ENCODE peak calls at places on chromosomes 1 and 21, in six cellular contexts. V is K562, L is stomach, K is A549, N is suprapubic skin, E is ovary. Y is an unnamed sample.
A peak's percentile ranks its signal among the peaks of the same experiment; 100 is the strongest.

GRCh38 chr1:101291562-101292035 is 54.8 kb downstream of the S1PR1 start:
- DNase-seq in V (no peak), L (no peak), K (no peak), N (no peak), E (no peak), Y (peak; percentile 55)

GRCh38 chr1:155938220-155938627 is 3.2 kb upstream of the RXFP4 start:
- DNase-seq in V (peak; percentile 54), L (no peak), K (peak; percentile 75), N (no peak), E (no peak), Y (no peak)

GRCh38 chr1:26733982-26734381 is 38.2 kb downstream of the ARID1A start:
- DNase-seq in V (no peak), L (no peak), K (no peak), N (no peak), E (no peak), Y (no peak)

GRCh38 chr1:31198150-31198549 is 41.5 kb downstream of the NKAIN1 start:
- DNase-seq in V (no peak), L (no peak), K (no peak), N (no peak), E (no peak), Y (no peak)

GRCh38 chr1:113980120-113980519 is 846 bp downstream of the OLFML3 start:
- DNase-seq in V (no peak), L (peak; percentile 39), K (no peak), N (no peak), E (peak; percentile 85), Y (no peak)

GRCh38 chr1:227490478-227490877 is 72.9 kb upstream of the ZNF678 start:
- DNase-seq in V (no peak), L (no peak), K (no peak), N (no peak), E (no peak), Y (no peak)

GRCh38 chr1:17858027-17858426 is 102.9 kb downstream of the ACTL8 start:
- DNase-seq in V (no peak), L (no peak), K (no peak), N (no peak), E (no peak), Y (no peak)

GRCh38 chr1:205481629-205482071 is 22.8 kb upstream of the CDK18 start:
- DNase-seq in V (no peak), L (no peak), K (no peak), N (no peak), E (no peak), Y (no peak)

GRCh38 chr1:55146781-55147180 is 68.4 kb downstream of the USP24 start:
- DNase-seq in V (peak; percentile 41), L (peak; percentile 33), K (no peak), N (no peak), E (no peak), Y (no peak)

GRCh38 chr1:109255097-109255651 is 5.8 kb downstream of the CELSR2 start:
- DNase-seq in V (peak; percentile 60), L (no peak), K (no peak), N (no peak), E (peak; percentile 21), Y (no peak)

GRCh38 chr1:211581521-211581920 is 2.6 kb upstream of the SLC30A1 start:
- DNase-seq in V (no peak), L (no peak), K (no peak), N (peak; percentile 73), E (no peak), Y (no peak)

GRCh38 chr1:171699526-171699925 is 42.3 kb downstream of the VAMP4 start:
- DNase-seq in V (no peak), L (no peak), K (no peak), N (no peak), E (no peak), Y (no peak)

GRCh38 chr1:212753766-212754165 is 37.8 kb downstream of the NSL1 start:
- DNase-seq in V (no peak), L (no peak), K (no peak), N (no peak), E (no peak), Y (no peak)

GRCh38 chr21:38671716-38672115 is 134.0 kb upstream of the ETS2 start:
- DNase-seq in V (no peak), L (no peak), K (no peak), N (no peak), E (no peak), Y (no peak)

GRCh38 chr1:162397943-162398560 is 13.9 kb downstream of the SH2D1B start:
- DNase-seq in V (no peak), L (no peak), K (no peak), N (no peak), E (no peak), Y (no peak)

GRCh38 chr1:19405195-19405760 is 80.1 kb downstream of the CAPZB start:
- DNase-seq in V (no peak), L (no peak), K (no peak), N (no peak), E (no peak), Y (no peak)

GRCh38 chr1:96409087-96409486 is 312.5 kb upstream of the PTBP2 start:
- DNase-seq in V (no peak), L (no peak), K (no peak), N (no peak), E (no peak), Y (no peak)

DNA sequence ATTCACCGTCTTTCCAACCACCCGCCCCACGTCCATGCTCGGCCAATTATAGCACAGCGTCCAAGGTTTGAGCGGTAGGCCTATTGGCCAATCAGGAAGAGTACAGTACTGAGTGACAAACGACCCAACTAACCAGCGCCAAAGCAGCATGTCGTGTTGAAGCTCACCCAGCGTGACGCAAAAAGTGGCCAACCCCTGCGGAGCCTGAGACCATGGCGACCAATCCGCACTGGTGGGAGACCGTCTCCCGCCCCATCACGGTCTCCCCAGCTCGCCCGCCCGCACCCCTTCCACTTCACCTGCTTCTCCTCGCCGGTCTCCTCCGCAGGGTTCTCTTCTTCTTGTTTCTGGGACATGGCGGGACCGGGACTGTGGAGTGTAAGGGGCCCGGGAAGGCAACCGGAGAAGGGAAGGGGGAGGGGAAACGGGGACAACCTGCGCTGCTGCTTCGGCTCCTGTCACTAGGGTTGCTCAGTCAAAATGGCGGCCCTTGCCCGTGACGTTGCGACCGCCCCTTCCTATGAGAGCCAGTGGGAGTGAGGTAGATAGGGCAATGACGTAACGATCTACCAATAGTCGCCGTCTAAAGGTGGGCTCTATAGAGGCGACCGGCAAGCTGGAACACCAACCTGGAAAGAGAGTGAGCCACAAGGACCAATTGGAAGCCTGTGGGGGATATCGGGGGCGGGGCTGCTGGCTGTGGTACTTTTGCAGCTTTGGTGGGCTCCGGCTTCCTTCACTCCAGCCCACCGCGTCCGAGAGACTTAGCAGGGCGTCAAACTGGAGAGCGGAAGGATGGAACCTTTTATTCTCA is at the start of gene ENSA:
- DNase-seq in V (peak; percentile 89), L (peak; percentile 97), K (peak; percentile 99), N (peak; percentile 99), E (peak; percentile 95), Y (peak; percentile 99)
- TF ChIP-seq CTCF in V (no peak), L (no peak), K (no peak), N (no peak), E (no peak), Y (no peak)

GRCh38 chr1:192867180-192867579 is 58.3 kb downstream of the RGS2 start:
- DNase-seq in V (no peak), L (no peak), K (no peak), N (no peak), E (no peak), Y (no peak)

GRCh38 chr1:192877283-192877886 is 68.5 kb downstream of the RGS2 start:
- DNase-seq in V (no peak), L (no peak), K (no peak), N (no peak), E (no peak), Y (peak; percentile 35)

GRCh38 chr1:192869308-192869940 is 60.6 kb downstream of the RGS2 start:
- DNase-seq in V (no peak), L (no peak), K (no peak), N (no peak), E (no peak), Y (no peak)

GRCh38 chr1:192866224-192866868 is 57.5 kb downstream of the RGS2 start:
- DNase-seq in V (no peak), L (no peak), K (no peak), N (no peak), E (no peak), Y (no peak)

GRCh38 chr1:192872010-192872409 is 63.2 kb downstream of the RGS2 start:
- DNase-seq in V (no peak), L (no peak), K (no peak), N (no peak), E (no peak), Y (no peak)
- TF ChIP-seq EP300 in V (no peak), L (no peak), K (no peak), N (no peak), E (no peak), Y (no peak)

GRCh38 chr1:90508376-90509167 is 208.5 kb downstream of the BARHL2 start:
- DNase-seq in V (no peak), L (no peak), K (no peak), N (no peak), E (no peak), Y (no peak)

GRCh38 chr1:90504509-90504908 is 212.6 kb downstream of the BARHL2 start:
- DNase-seq in V (no peak), L (no peak), K (no peak), N (no peak), E (no peak), Y (no peak)

GRCh38 chr1:90507173-90507572 is 209.9 kb downstream of the BARHL2 start:
- DNase-seq in V (no peak), L (no peak), K (no peak), N (no peak), E (no peak), Y (no peak)

GRCh38 chr1:90502696-90503095 is 214.4 kb downstream of the BARHL2 start:
- DNase-seq in V (no peak), L (no peak), K (no peak), N (no peak), E (no peak), Y (no peak)

DNA sequence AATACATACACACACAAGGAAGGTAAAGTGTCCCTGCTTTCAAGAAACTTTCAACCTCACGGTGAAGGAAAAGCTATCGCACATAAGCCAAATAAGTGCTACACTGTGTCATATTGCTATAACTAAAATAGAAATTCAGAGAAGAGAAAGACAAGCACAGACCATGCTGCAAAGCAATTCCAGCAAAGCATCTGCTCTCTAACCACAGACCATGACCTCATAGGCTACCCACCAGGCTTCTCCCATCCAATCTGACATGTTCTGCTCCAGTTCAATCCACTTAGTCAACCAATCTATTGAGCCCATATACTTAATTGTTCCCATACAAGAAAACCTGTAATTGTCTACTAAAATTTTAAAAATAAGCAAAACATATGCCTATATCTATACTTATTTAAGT is 211.3 kb downstream of the BARHL2 start:
- DNase-seq in V (no peak), L (no peak), K (no peak), N (no peak), E (no peak), Y (no peak)
- TF ChIP-seq CTCF in V (no peak), L (no peak), K (no peak), N (no peak), E (no peak), Y (no peak)

DNA sequence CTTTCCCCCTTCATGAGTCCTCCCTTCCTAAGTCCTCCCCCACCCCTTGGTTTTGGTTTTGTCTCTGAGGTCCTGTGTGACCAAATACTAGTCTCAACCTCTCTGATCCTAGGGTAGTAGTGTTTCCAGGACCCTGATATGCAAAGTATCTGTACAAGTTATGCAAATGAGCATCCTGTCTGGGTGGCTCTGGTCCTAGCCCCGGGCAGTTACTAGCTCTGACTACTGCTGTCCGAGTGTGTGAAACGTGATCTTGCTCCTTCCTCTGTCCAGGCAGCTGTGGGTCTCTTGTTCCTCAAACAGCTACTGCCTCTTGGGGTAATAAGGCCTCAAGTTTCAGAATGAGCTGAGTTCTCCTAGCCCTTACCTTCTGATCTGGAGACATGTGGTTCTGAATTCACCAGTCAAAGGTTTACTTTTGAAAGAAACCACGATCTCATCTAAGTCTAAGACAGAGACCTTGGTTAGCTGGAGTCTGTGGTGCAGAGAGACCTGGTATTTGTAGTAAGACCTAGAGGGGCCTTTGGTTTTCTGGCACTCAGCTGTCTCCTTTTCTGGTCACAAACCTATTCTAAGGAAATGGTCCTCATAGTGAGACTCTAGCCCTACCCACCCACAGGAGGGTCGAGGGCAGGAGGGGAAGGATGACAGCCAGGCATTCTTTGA is 31.0 kb upstream of the IL19 start:
- DNase-seq in V (no peak), L (no peak), K (no peak), N (no peak), E (no peak), Y (no peak)
- TF ChIP-seq EP300 in V (no peak), L (no peak), K (no peak), N (no peak), E (no peak), Y (no peak)

Y was measured in upper lobe of left lung.